ENCODE peak calls at places on chromosomes 7 and 10, in four cellular contexts. X is neuronal stem cell, Z is H9, W is H1. U is an unnamed sample.
A peak's percentile ranks its signal among the peaks of the same experiment; 100 is the strongest.

GRCh38 chr7:150903627-150904026 is 51.3 kb downstream of the AOC1 start:
- DNase-seq in Z (no peak), W (no peak), X (no peak), U (peak; percentile 81)

GRCh38 chr7:107972075-107972482 is 30.9 kb downstream of the LAMB1 start:
- DNase-seq in X (no peak), W (no peak), Z (no peak), U (peak; percentile 76)

GRCh38 chr7:39299695-39300094 is 266.5 kb upstream of the YAE1 start:
- DNase-seq in X (no peak), Z (no peak), W (no peak), U (no peak)

GRCh38 chr10:63071145-63071544 is 62.0 kb upstream of the NRBF2 start:
- DNase-seq in W (no peak), Z (no peak), X (no peak), U (no peak)

GRCh38 chr10:125231116-125231812 is 70.9 kb upstream of the CTBP2 start:
- DNase-seq in Z (peak; percentile 55), W (peak; percentile 56), X (peak; percentile 24), U (peak; percentile 98)

GRCh38 chr10:50788951-50789904 is 49.5 kb downstream of the ASAH2B start:
- DNase-seq in X (peak; percentile 33), Z (no peak), W (no peak), U (peak; percentile 42)

GRCh38 chr10:71367279-71367678 is 29.4 kb upstream of the CDH23 start:
- DNase-seq in W (no peak), X (no peak), Z (no peak), U (no peak)

GRCh38 chr7:25360471-25360870 is 132.2 kb upstream of the NPVF start:
- DNase-seq in Z (no peak), X (no peak), W (no peak), U (no peak)

GRCh38 chr7:47672966-47673365 is 91.1 kb upstream of the TNS3 start:
- DNase-seq in X (no peak), W (no peak), Z (no peak), U (no peak)

GRCh38 chr7:47671358-47671757 is 89.4 kb upstream of the TNS3 start:
- DNase-seq in Z (no peak), W (no peak), X (no peak), U (no peak)

GRCh38 chr7:47672267-47672920 is 90.5 kb upstream of the TNS3 start:
- DNase-seq in W (no peak), Z (no peak), X (no peak), U (no peak)

GRCh38 chr7:47669178-47669878 is 87.4 kb upstream of the TNS3 start:
- DNase-seq in Z (no peak), X (no peak), W (no peak), U (peak; percentile 96)

DNA sequence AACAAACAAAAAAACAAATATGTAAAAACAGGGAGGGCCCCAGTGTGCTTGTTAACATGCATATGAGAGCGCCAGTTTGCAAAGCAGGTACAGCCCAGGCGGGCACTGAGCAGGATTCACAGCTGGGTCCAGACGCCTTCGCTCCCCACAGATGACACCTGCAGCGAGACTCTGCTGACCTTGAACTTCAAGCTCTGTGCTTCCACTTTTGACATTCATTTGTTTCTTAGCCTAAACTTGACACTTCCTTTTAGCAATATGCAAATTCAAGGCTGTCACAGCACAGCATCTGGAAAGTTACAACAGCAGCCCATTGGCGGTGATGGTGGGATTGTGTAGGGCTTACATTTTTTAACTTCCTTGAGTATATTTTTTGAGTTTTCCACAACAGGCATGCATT is 88.8 kb upstream of the TNS3 start:
- DNase-seq in X (no peak), W (no peak), Z (no peak), U (no peak)
- H2AK5ac ChIP-seq in X (no peak overlapping the region), W (no peak overlapping the region), Z (no peak overlapping the region), U (peak overlapping the region; percentile 49)

GRCh38 chr7:53113424-53113823 is 78.0 kb downstream of the POM121L12 start:
- DNase-seq in X (no peak), Z (no peak), W (no peak), U (no peak)
- H2AK5ac ChIP-seq in X (no peak overlapping the region), Z (no peak overlapping the region), W (no peak overlapping the region), U (no peak overlapping the region)

GRCh38 chr10:33153968-33154327 is 180.5 kb downstream of the NRP1 start:
- DNase-seq in X (no peak), Z (no peak), W (no peak), U (no peak)
- H2AK5ac ChIP-seq in X (no peak overlapping the region), Z (no peak overlapping the region), W (no peak overlapping the region), U (peak overlapping the region; percentile 76)

GRCh38 chr7:88226201-88226600 is 6.4 kb upstream of the SRI start:
- DNase-seq in X (no peak), W (no peak), Z (no peak), U (no peak)
- H2AK5ac ChIP-seq in X (no peak overlapping the region), W (no peak overlapping the region), Z (no peak overlapping the region), U (no peak overlapping the region)

DNA sequence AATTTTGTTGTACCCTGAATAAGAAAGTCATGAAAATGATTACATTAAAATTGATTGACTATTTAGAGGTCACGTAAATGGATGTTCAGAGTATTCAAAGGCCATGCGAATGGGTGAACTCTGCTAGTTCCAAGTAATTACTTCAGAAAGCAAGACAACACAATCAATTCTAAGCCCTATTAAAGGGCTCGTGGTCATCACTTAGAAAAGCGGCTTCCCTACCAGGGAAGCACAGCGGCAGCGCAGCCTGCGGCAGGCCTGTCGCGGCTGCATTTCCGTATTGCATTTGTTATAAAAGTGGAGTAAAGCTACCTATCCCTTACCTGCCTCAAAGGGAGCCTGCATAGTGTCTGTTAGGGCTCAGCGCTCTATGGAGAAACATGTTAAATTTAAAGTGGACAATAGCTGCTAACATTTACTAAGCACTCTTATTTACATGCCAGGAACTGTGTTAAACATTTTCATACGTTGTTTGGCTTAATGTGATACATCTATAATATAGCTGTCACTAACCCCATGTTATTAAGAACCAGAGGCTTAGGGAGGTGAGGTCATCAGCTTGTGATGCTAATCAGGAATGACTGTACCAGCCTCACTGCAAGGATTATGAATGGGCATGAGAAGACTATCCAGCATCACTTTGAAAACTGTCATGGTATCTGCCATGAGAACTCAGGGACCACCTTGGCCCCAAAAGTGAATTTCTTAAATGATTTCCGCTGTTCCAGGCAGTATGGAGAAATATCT is 187.5 kb downstream of the CELF2 start:
- DNase-seq in Z (no peak), W (no peak), X (no peak), U (peak; percentile 11)
- H2AK5ac ChIP-seq in Z (no peak overlapping the region), W (no peak overlapping the region), X (no peak overlapping the region), U (no peak overlapping the region)

GRCh38 chr10:97539523-97540200 is 32.9 kb upstream of the ANKRD2 start:
- DNase-seq in Z (peak; percentile 77), W (no peak), X (no peak), U (peak; percentile 84)

GRCh38 chr10:97534746-97535367 is 36.1 kb downstream of the UBTD1 start:
- DNase-seq in X (no peak), Z (peak; percentile 78), W (no peak), U (no peak)

GRCh38 chr10:97538401-97538800 is 34.2 kb upstream of the ANKRD2 start:
- DNase-seq in X (no peak), Z (no peak), W (no peak), U (peak; percentile 60)

GRCh38 chr10:97538839-97539238 is 33.7 kb upstream of the ANKRD2 start:
- DNase-seq in W (no peak), Z (no peak), X (no peak), U (no peak)

DNA sequence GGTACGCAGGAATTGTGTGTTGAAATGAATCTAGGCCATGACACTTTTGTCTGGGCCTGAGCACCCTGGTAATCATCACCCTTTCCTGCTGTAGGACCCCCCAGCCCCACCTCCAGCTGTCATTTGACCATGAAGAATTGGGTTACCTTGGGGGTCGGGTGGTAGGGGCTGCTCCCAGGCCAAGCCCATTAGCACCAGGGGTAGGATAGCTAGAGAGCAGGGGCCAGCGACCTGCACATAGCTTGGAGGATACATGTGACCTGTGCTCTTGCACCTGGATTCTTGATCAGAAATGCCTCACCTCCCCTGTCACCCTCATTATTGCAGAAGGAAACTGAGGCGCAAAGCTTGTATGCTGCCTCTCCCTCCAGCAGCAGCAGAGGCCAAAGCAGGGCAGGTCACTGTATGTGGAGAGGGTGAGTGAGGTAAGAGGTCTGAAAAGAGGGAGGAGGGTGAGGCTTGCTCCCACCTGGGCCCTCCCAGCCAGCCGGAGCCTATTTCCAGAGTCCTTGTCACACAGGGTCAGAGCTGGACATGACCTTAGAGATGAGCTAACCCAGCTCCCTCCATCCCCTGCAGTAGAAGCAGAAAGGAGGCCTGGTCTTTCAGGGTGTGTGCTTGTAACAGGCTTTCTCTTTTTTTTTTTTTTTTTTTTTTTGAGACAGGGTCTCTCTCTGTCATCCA is 35.3 kb upstream of the ANKRD2 start:
- DNase-seq in W (no peak), X (no peak), Z (no peak), U (no peak)
- H2AK5ac ChIP-seq in W (no peak overlapping the region), X (no peak overlapping the region), Z (no peak overlapping the region), U (no peak overlapping the region)